ENCODE peak calls at places on chromosome 6, in four cellular contexts. V is neuronal stem cell, B is mesenchymal stem cell, S is H1. C is an unnamed sample.

GRCh38 chr6:122783401-122783800 is 3.9 kb downstream of the FABP7 start:
- DNase-seq in V (no peak), B (no peak), S (no peak), C (no peak)

GRCh38 chr6:14442250-14442649 is 324.7 kb downstream of the CD83 start:
- DNase-seq in V (no peak), B (no peak), S (no peak), C (no peak)

GRCh38 chr6:33410711-33411631 is at the start of gene PHF1:
- DNase-seq in V (no peak), B (peak; percentile 90), S (peak; percentile 74), C (no peak)

GRCh38 chr6:31586596-31586995 is 519 bp downstream of the LST1 start:
- DNase-seq in V (no peak), B (no peak), S (no peak), C (no peak)

GRCh38 chr6:129598244-129599187 is 111.5 kb downstream of the ARHGAP18 start:
- DNase-seq in V (peak; percentile 65), B (peak; percentile 80), S (no peak), C (no peak)

GRCh38 chr6:157531986-157532365 is 151.0 kb downstream of the ZDHHC14 start:
- DNase-seq in V (no peak), B (no peak), S (no peak), C (no peak)

GRCh38 chr6:22053385-22053997 is 243.3 kb downstream of the PRL start:
- DNase-seq in V (no peak), B (no peak), S (no peak), C (no peak)

GRCh38 chr6:18595774-18596528 is 208.8 kb downstream of the RNF144B start:
- DNase-seq in V (peak; percentile 76), B (peak; percentile 62), S (peak; percentile 84), C (peak; percentile 64)

GRCh38 chr6:39812853-39813533 is 20.8 kb downstream of the DAAM2 start:
- DNase-seq in V (no peak), B (peak; percentile 79), S (no peak), C (no peak)

GRCh38 chr6:73309784-73310502 is 44.1 kb downstream of the DPPA5 start:
- DNase-seq in V (peak; percentile 50), B (peak; percentile 78), S (peak; percentile 61), C (peak; percentile 68)

GRCh38 chr6:157823523-157824370 is 701 bp downstream of the SNX9 start:
- DNase-seq in V (no peak), B (peak; percentile 80), S (peak; percentile 66), C (peak; percentile 45)

GRCh38 chr6:69827491-69827890 is 30.7 kb upstream of the LMBRD1 start:
- DNase-seq in V (no peak), B (peak; percentile 69), S (no peak), C (no peak)

GRCh38 chr6:103047567-103047966 is 1654.1 kb downstream of the GRIK2 start:
- DNase-seq in V (no peak), B (no peak), S (no peak), C (no peak)

GRCh38 chr6:41278699-41279405 is 7.6 kb downstream of the TREM1 start:
- DNase-seq in V (peak; percentile 30), B (peak; percentile 77), S (peak; percentile 78), C (peak; percentile 88)

GRCh38 chr6:36442083-36442670 is 477 bp downstream of the PXT1 start:
- DNase-seq in V (no peak), B (no peak), S (no peak), C (no peak)

GRCh38 chr6:112362027-112362795 is 15.1 kb downstream of the RFPL4B start:
- DNase-seq in V (no peak), B (no peak), S (no peak), C (no peak)

GRCh38 chr6:97068211-97068610 is 143.7 kb downstream of the KLHL32 start:
- DNase-seq in V (peak; percentile 11), B (peak; percentile 34), S (no peak), C (no peak)

GRCh38 chr6:111477481-111477938 is 5.5 kb downstream of the REV3L start:
- DNase-seq in V (no peak), B (peak; percentile 36), S (no peak), C (no peak)

GRCh38 chr6:28243946-28244345 is 8.1 kb downstream of the ZKSCAN4 start:
- DNase-seq in V (no peak), B (no peak), S (no peak), C (no peak)

GRCh38 chr6:132190097-132190814 is 211.0 kb downstream of the MOXD1 start:
- DNase-seq in V (no peak), B (peak; percentile 69), S (no peak), C (no peak)

GRCh38 chr6:157002795-157003194 is 225.6 kb downstream of the ARID1B start:
- DNase-seq in V (no peak), B (no peak), S (no peak), C (no peak)

GRCh38 chr6:131080084-131080483 is 17.0 kb upstream of the EPB41L2 start:
- DNase-seq in V (no peak), B (no peak), S (no peak), C (no peak)

GRCh38 chr6:131083687-131084086 is 20.6 kb upstream of the EPB41L2 start:
- DNase-seq in V (no peak), B (no peak), S (no peak), C (no peak)

GRCh38 chr6:131082335-131082734 is 19.3 kb upstream of the EPB41L2 start:
- DNase-seq in V (no peak), B (no peak), S (no peak), C (no peak)

DNA sequence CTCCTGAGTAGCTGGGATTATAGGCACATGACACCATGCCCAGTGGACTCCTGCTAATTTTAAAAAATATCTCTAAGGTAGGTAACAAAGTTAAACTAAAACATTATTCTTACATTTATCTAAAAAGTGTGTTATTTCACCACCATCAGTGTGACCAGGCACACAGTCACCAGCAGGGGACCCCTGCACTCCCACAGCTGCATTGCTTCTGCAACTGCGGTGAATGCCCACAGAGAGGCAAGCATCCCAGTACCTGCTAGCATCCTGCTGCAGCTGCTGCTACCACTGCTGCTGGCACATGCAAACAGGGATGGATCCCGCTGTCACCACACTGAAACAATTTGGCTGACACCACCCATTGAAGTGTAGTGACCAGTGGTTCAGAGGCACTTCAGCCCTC is 21.9 kb upstream of the EPB41L2 start:
- DNase-seq in V (no peak), B (no peak), S (no peak), C (peak; percentile 43)
- H2BK15ac ChIP-seq in V (no peak overlapping the region), B (no peak overlapping the region), S (no peak overlapping the region), C (no peak overlapping the region)

DNA sequence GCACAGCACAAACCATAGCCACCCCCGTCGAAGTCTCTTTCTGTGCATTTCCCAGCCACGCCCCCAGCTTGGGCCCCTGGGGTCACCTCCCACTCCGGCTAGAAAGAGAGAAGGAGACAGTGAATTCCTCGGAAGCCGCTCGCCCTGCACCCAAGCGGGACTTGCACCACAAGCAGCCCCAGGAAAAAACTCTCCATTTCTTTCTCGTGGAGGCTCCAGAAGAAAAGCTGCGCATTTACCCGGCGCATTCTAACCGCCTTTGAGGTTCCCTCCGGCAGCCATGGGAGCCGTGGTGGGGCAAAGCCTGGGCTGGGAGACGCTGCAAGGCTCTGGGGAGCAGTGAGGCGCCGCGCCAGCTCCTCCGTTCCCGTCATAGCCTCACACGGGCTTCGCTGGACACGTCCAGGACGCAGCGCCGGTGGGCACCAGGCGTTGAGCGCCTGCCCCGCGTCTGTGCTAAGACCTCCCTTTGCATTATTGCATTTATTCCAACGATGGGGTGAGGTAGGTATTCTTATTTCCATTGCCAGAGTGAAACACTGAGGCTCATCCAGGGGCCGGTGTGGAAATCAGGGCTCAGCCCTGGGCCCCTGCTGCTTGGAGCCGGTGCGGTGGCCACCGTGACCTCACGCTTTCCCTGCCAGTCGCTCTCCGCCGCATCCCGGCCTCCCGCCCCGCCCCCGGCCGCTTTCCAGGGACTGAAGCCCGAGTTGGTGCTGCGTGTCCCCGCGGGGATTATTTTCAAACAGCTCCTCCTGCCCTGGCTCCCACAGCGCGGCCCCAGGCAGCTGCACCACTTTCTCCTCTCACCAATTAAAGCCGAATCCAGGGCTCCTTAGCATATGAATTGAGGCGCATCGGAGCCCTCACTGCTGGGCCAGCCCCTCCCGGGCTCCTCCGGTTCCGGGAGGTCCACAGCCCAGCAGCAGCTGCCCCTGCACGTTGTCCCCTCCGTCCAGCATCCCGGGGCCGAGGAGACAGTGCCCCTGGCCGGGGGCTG is 148.3 kb upstream of the AFDN start:
- DNase-seq in V (peak; percentile 71), B (peak; percentile 73), S (peak; percentile 84), C (peak; percentile 76)
- H2BK12ac ChIP-seq in V (peak overlapping the region; percentile 59), B (peak overlapping the region; percentile 68), S (peak overlapping the region; percentile 81), C (no peak overlapping the region)

DNA sequence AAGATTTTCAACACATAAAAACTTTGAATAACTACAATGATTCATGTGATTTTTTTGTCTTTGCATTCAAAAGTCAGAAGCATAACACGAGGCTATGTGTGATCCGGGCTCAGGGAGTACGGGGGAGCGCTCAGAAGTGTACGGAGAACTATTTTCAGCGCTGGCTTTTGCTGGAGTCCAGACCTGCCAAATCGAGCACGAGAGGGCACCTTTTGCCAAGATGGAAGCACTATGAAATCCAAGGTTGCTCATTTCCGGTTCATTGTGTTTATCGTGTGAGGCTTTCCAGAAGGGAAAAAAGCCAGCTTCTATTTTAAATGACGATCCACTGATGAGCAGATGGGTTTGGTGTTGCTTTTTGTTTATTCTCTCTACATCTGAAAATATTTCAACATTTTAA is 11.3 kb downstream of the RAMACL start:
- DNase-seq in V (no peak), B (no peak), S (no peak), C (no peak)
- H3K9ac ChIP-seq in V (no peak overlapping the region), B (peak overlapping the region; percentile 62), S (no peak overlapping the region), C (no peak overlapping the region)

GRCh38 chr6:151032034-151032433 is 166.5 kb downstream of the MTHFD1L start:
- DNase-seq in V (no peak), B (no peak), S (no peak), C (no peak)

GRCh38 chr6:151041686-151042085 is 176.2 kb downstream of the MTHFD1L start:
- DNase-seq in V (no peak), B (no peak), S (no peak), C (no peak)

GRCh38 chr6:151038616-151039015 is 173.1 kb downstream of the MTHFD1L start:
- DNase-seq in V (no peak), B (no peak), S (no peak), C (no peak)

GRCh38 chr6:151034825-151035781 is 169.6 kb downstream of the MTHFD1L start:
- DNase-seq in V (no peak), B (no peak), S (no peak), C (no peak)

DNA sequence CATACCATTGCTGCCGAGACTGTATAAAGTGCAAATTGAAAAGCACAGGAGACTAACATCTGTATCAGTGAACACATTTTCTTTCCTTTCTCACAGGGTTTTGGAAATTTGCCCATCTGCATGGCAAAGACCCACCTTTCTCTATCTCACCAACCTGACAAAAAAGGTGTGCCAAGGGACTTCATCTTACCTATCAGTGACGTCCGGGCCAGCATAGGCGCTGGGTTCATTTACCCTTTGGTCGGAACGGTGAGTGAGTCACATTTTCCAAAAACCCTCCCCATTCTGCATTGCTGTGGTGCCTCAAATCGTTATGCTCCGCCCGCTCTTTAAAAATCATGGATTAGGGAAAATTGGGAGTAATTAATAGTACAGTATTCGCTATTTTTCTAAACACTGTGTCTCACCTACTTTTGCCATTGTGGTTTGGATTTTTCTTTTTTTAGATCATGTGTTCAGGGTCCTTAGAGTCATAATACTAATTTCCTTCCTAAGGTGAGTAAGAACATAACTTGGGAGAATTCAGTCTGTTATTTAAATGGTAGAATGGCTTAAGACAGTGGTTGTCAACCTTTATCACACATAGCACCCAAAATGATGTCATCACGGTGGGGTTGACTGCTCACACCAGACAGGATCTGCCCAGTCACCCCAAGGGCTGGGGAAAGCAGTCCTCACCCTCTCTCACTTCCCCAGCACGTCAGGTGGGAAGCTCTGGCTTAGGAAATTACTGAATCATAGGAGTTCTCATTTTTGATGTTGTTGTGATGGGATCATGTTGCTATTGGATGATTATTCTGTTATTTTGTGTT is 171.6 kb downstream of the MTHFD1L start:
- DNase-seq in V (no peak), B (no peak), S (no peak), C (no peak)
- H2BK15ac ChIP-seq in V (no peak overlapping the region), B (no peak overlapping the region), S (no peak overlapping the region), C (no peak overlapping the region)